ENCODE peak calls at places on chromosome 1, in nine cellular contexts. Y, Q, K, T, J, C, P, D and V are unnamed samples.

GRCh38 chr1:196317535-196318522 is 290.4 kb downstream of the KCNT2 start:
- DNase-seq in T (no peak), Q (peak; percentile 16), Y (no peak), K (no peak), D (peak; percentile 43), J (peak; percentile 52), C (peak; percentile 17), P (no peak), V (peak; percentile 42)

GRCh38 chr1:228825840-228826484 is 90.7 kb downstream of the RHOU start:
- DNase-seq in Y (no peak), C (no peak), K (no peak), Q (no peak), T (no peak), P (no peak), J (no peak), D (no peak), V (no peak)

GRCh38 chr1:46183926-46184557 is 7.8 kb upstream of the P3R3URF start:
- DNase-seq in C (no peak), D (no peak), T (no peak), K (no peak), Y (no peak), J (no peak), P (no peak), Q (no peak), V (no peak)

GRCh38 chr1:86648255-86648654 is 56.1 kb upstream of the SH3GLB1 start:
- DNase-seq in C (no peak), P (peak; percentile 14), K (no peak), D (peak; percentile 67), J (no peak), Q (no peak), Y (no peak), T (peak; percentile 69), V (no peak)

GRCh38 chr1:168428063-168428731 is 115.6 kb downstream of the XCL2 start:
- DNase-seq in C (peak; percentile 39), D (peak; percentile 21), Y (no peak), K (no peak), Q (peak; percentile 78), T (no peak), J (no peak), P (peak; percentile 72), V (no peak)

GRCh38 chr1:233904979-233905415 is 521 bp downstream of the SLC35F3 start:
- DNase-seq in T (no peak), Q (peak; percentile 30), C (no peak), Y (no peak), D (no peak), K (no peak), J (no peak), P (no peak), V (peak; percentile 30)

GRCh38 chr1:4407851-4408250 is 246.6 kb upstream of the AJAP1 start:
- DNase-seq in Q (no peak), P (no peak), C (no peak), K (no peak), T (peak; percentile 21), J (no peak), D (no peak), Y (no peak), V (no peak)

GRCh38 chr1:25805863-25806225 is 5.9 kb downstream of the SELENON start:
- DNase-seq in Q (peak; percentile 79), Y (no peak), T (no peak), K (no peak), C (peak; percentile 79), D (no peak), J (no peak), P (no peak), V (no peak)

GRCh38 chr1:58572691-58573090 is 4.4 kb downstream of the TACSTD2 start:
- DNase-seq in Q (no peak), P (no peak), C (peak; percentile 49), K (no peak), T (no peak), Y (no peak), J (no peak), D (no peak), V (no peak)

GRCh38 chr1:93625582-93626327 is 55.9 kb downstream of the BCAR3 start:
- DNase-seq in D (peak; percentile 86), P (peak; percentile 61), C (peak; percentile 16), Q (peak; percentile 83), J (no peak), Y (no peak), K (no peak), T (no peak), V (no peak)

GRCh38 chr1:40389871-40390560 is 16.5 kb downstream of the SMAP2 start:
- DNase-seq in K (no peak), D (peak; percentile 59), J (no peak), T (no peak), P (no peak), Y (no peak), Q (no peak), C (peak; percentile 73), V (no peak)

GRCh38 chr1:96292141-96292540 is 429.4 kb upstream of the PTBP2 start:
- DNase-seq in D (no peak), T (no peak), J (no peak), P (no peak), Y (no peak), C (no peak), Q (no peak), K (no peak), V (no peak)